ENCODE peak calls at places on chromosomes 3 and 15, in five cellular contexts. F, V, Q, E and H are unnamed samples.

GRCh38 chr3:46812237-46812791 is 50.9 kb downstream of the MYL3 start:
- DNase-seq in Q (peak), E (peak), V (peak), F (peak), H (peak)

GRCh38 chr3:103247459-103247858 is 812.6 kb downstream of the ZPLD1 start:
- DNase-seq in Q (no peak), F (no peak), E (no peak), V (no peak), H (no peak)

GRCh38 chr3:125067225-125067624 is 11.4 kb upstream of the HEG1 start:
- DNase-seq in E (no peak), F (no peak), Q (no peak), V (no peak), H (no peak)

GRCh38 chr3:13880811-13881156 is 913 bp upstream of the WNT7A start:
- DNase-seq in Q (no peak), V (no peak), F (no peak), E (no peak), H (peak)

GRCh38 chr15:59260090-59260489 is 53.4 kb downstream of the LDHAL6B start:
- DNase-seq in V (no peak), E (no peak), Q (no peak), F (no peak), H (no peak)

GRCh38 chr3:9552252-9552999 is 1.2 kb downstream of the LHFPL4 start:
- DNase-seq in E (peak), V (peak), F (peak), Q (no peak), H (peak)

GRCh38 chr3:128241741-128242140 is 88.5 kb downstream of the EEFSEC start:
- DNase-seq in F (no peak), Q (no peak), E (no peak), V (no peak), H (peak)

GRCh38 chr15:77659350-77660321 is 26.9 kb upstream of the LINGO1 start:
- DNase-seq in V (peak), Q (no peak), F (no peak), E (no peak), H (no peak)

GRCh38 chr3:36380171-36381031 is at the start of gene STAC:
- DNase-seq in V (peak), E (peak), Q (no peak), F (no peak), H (peak)

GRCh38 chr3:120332646-120333045 is 16.5 kb downstream of the LRRC58 start:
- DNase-seq in Q (no peak), F (no peak), V (no peak), E (no peak), H (no peak)

GRCh38 chr3:114893361-114893760 is 253.7 kb downstream of the ZBTB20 start:
- DNase-seq in E (no peak), V (no peak), Q (no peak), F (no peak), H (no peak)

GRCh38 chr3:183253961-183254815 is 1.1 kb downstream of the B3GNT5 start:
- DNase-seq in E (peak), V (no peak), F (peak), Q (peak), H (no peak)

GRCh38 chr3:108407858-108408257 is 102.5 kb downstream of the MYH15 start:
- DNase-seq in Q (no peak), E (no peak), V (no peak), F (no peak), H (no peak)

GRCh38 chr3:157129782-157130137 is 30.2 kb downstream of the CCNL1 start:
- DNase-seq in Q (no peak), F (no peak), V (no peak), E (no peak), H (no peak)

GRCh38 chr15:48565560-48566482 is 79.7 kb downstream of the FBN1 start:
- DNase-seq in F (no peak), E (no peak), V (peak), Q (no peak), H (peak)

GRCh38 chr15:71660501-71660900 is 149.9 kb upstream of the NR2E3 start:
- DNase-seq in F (no peak), E (no peak), Q (no peak), V (no peak), H (no peak)

GRCh38 chr3:31733234-31733667 is 200.5 kb downstream of the STT3B start:
- DNase-seq in F (no peak), Q (no peak), V (no peak), E (no peak), H (no peak)

GRCh38 chr15:41772720-41773331 is 1.5 kb upstream of the MAPKBP1 start:
- DNase-seq in Q (peak), V (peak), E (no peak), F (peak), H (peak)

GRCh38 chr3:121481116-121481895 is 64.5 kb downstream of the POLQ start:
- DNase-seq in E (no peak), F (no peak), V (no peak), Q (no peak), H (no peak)

GRCh38 chr3:123086110-123086642 is 19.4 kb downstream of the PDIA5 start:
- DNase-seq in V (peak), E (no peak), Q (no peak), F (no peak), H (no peak)

GRCh38 chr3:149872589-149872988 is 59.6 kb downstream of the RNF13 start:
- DNase-seq in E (no peak), Q (no peak), F (no peak), V (no peak), H (no peak)

GRCh38 chr3:98732239-98733054 is 30.7 kb upstream of the ST3GAL6 start:
- DNase-seq in F (no peak), Q (peak), E (peak), V (no peak), H (peak)

GRCh38 chr3:134427400-134428111 is 53.3 kb upstream of the AMOTL2 start:
- DNase-seq in E (peak), V (peak), F (no peak), Q (peak), H (peak)

GRCh38 chr3:101962055-101962454 is 112.7 kb downstream of the NFKBIZ start:
- DNase-seq in F (no peak), E (no peak), V (no peak), Q (no peak), H (no peak)

GRCh38 chr3:124814620-124815421 is 72.3 kb downstream of the ITGB5 start:
- DNase-seq in V (peak), E (no peak), F (no peak), Q (no peak), H (no peak)

GRCh38 chr15:90571063-90571541 is 41.4 kb downstream of the CRTC3 start:
- DNase-seq in E (peak), F (no peak), V (peak), Q (peak), H (peak)

GRCh38 chr3:33231755-33232465 is 13.3 kb upstream of the SUSD5 start:
- DNase-seq in V (no peak), E (no peak), F (no peak), Q (no peak), H (no peak)

GRCh38 chr3:58723197-58723596 is 56.6 kb upstream of the FAM3D start:
- DNase-seq in F (no peak), E (no peak), Q (no peak), V (peak), H (no peak)

GRCh38 chr15:91478717-91479191 is 374.8 kb upstream of the SLCO3A1 start:
- DNase-seq in V (no peak), F (no peak), Q (no peak), E (no peak), H (no peak)

GRCh38 chr3:69763976-69764851 is 24.9 kb downstream of the MITF start:
- DNase-seq in E (no peak), V (no peak), F (no peak), Q (no peak), H (no peak)

GRCh38 chr15:29516929-29517328 is 247.3 kb upstream of the NSMCE3 start:
- DNase-seq in Q (no peak), E (no peak), F (no peak), V (no peak), H (no peak)
- H3K4me3 ChIP-seq in Q (no peak), E (no peak), F (no peak), V (no peak), H (no peak)

GRCh38 chr3:129393271-129393670 is 35.2 kb downstream of the EFCAB12 start:
- DNase-seq in E (no peak), Q (no peak), F (no peak), V (no peak), H (no peak)
- H3K4me3 ChIP-seq in E (no peak), Q (no peak), F (no peak), V (no peak), H (no peak)

GRCh38 chr15:85004551-85004950 is 22.9 kb downstream of the PDE8A start:
- DNase-seq in V (no peak), Q (no peak), F (no peak), E (no peak), H (no peak)
- H3K4me3 ChIP-seq in V (no peak), Q (no peak), F (no peak), E (no peak), H (no peak)

DNA sequence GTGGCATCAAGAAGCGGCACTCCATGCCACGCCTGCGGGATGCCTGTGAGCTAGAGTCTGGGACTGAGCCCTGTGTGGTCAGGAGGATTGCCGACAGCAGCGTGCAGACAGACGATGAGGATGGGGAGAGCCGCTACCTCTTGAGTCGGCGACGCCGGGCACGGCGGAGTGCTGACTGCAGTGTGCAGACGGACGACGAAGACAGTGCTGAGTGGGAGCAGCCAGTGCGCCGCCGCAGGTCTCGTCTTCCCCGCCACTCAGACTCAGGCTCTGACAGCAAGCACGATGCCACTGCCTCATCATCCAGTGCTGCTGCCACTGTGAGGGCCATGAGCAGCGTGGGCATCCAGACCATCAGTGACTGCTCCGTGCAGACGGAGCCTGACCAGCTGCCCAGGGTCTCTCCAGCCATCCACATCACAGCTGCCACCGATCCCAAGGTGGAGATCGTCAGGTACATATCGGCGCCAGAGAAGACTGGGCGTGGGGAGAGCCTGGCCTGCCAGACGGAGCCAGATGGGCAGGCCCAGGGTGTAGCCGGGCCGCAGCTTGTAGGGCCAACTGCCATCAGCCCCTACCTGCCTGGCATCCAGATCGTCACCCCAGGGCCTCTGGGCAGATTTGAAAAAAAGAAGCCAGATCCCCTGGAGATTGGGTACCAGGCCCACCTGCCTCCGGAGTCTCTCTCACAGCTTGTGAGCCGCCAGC is 16.8 kb upstream of the APEH start:
- DNase-seq in E (no peak), V (no peak), F (no peak), Q (no peak), H (no peak)
- H3K4me3 ChIP-seq in E (no peak), V (no peak), F (no peak), Q (no peak), H (no peak)

DNA sequence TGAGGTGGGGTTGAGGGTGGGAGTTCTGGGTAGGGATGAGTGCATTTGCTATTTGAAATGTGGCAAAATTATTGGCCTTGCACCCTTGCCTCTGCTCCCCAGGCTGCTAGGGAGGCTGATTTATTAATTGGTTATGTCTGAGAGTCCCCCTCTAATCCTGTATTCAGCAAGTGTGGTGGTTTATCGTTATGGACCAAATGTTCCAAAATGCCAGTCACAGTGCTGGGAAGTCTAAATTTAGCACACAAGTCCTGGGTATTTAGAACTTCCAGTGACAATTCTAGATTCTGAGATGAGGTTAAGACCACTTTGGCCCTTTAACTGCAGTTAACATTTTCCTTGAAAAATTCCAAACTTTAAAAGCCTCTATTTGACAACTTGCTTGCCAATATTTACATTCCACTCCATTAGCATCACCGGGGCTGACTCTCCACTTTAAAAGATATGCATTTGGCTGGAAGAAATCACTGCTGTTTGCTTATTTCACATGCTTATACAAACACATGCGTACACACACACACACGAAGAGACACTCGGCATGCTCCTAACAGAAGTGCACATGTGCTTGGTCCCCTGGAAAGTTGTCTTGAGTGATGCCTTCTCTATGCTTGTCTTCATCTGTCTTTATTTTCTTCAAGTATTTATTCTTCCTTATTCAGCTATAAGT is 247.7 kb downstream of the IL20RB start:
- DNase-seq in F (no peak), Q (no peak), E (no peak), V (no peak), H (no peak)
- H3K4me3 ChIP-seq in F (no peak), Q (no peak), E (no peak), V (no peak), H (no peak)

GRCh38 chr3:147397911-147398809 is 8.2 kb downstream of the ZIC4 start:
- DNase-seq in V (no peak), F (no peak), E (no peak), Q (no peak), H (no peak)
- H3K4me3 ChIP-seq in V (no peak), F (no peak), E (no peak), Q (no peak), H (no peak)